ENCODE peak calls at places on chromosome 9, in five cellular contexts. L is neural progenitor cell, S is PC-3, P is SK-N-SH, A is hepatocyte. I is an unnamed sample. For H3K4me1, the result is how much of the 10 kb centered on the place peaks cover.

GRCh38 chr9:14437336-14438231 is 123.6 kb upstream of the NFIB start:
- DNase-seq in L (no peak), S (no peak), P (peak), A (peak), I (no peak)

GRCh38 chr9:114122152-114122615 is 23.1 kb upstream of the KIF12 start:
- DNase-seq in L (no peak), S (no peak), P (no peak), A (no peak), I (no peak)

GRCh38 chr9:115142502-115143265 is 24.7 kb upstream of the TNC start:
- DNase-seq in L (no peak), S (no peak), P (no peak), A (no peak), I (no peak)

GRCh38 chr9:72271617-72272478 is 93.2 kb downstream of the ZFAND5 start:
- DNase-seq in L (peak), S (peak), P (peak), A (peak), I (peak)

GRCh38 chr9:83041771-83042170 is 21.2 kb downstream of the RASEF start:
- DNase-seq in L (no peak), S (peak), P (no peak), A (no peak), I (no peak)

GRCh38 chr9:93958121-93958874 is 3.1 kb upstream of the BARX1 start:
- DNase-seq in L (peak), S (no peak), P (peak), A (peak), I (no peak)

GRCh38 chr9:113562653-113563381 is 99.3 kb downstream of the RGS3 start:
- DNase-seq in L (no peak), S (no peak), P (no peak), A (no peak), I (no peak)

GRCh38 chr9:94011134-94011533 is 56.0 kb upstream of the BARX1 start:
- DNase-seq in L (no peak), S (peak), P (no peak), A (no peak), I (no peak)

GRCh38 chr9:122464633-122465567 is 12.8 kb downstream of the OR1J1 start:
- DNase-seq in L (peak), S (peak), P (peak), A (peak), I (peak)

GRCh38 chr9:92294297-92294676 is 790 bp upstream of the IARS1 start:
- DNase-seq in L (peak), S (no peak), P (peak), A (peak), I (peak)

GRCh38 chr9:12748016-12748415 is 26.8 kb upstream of the LURAP1L start:
- DNase-seq in L (no peak), S (peak), P (no peak), A (no peak), I (no peak)

GRCh38 chr9:16515879-16516289 is 354.6 kb downstream of the BNC2 start:
- DNase-seq in L (peak), S (no peak), P (no peak), A (peak), I (no peak)

GRCh38 chr9:70932097-70932496 is 189.3 kb downstream of the TRPM3 start:
- DNase-seq in L (no peak), S (no peak), P (no peak), A (no peak), I (no peak)

GRCh38 chr9:105359899-105360298 is 87.9 kb upstream of the FSD1L start:
- DNase-seq in L (no peak), S (no peak), P (no peak), A (no peak), I (no peak)

GRCh38 chr9:132670816-132671371 is 630 bp downstream of the GTF3C4 start:
- DNase-seq in L (peak), S (peak), P (peak), A (peak), I (peak)

GRCh38 chr9:69599232-69599971 is 72.8 kb downstream of the APBA1 start:
- DNase-seq in L (no peak), S (peak), P (no peak), A (no peak), I (no peak)

GRCh38 chr9:4009006-4009511 is 290.8 kb downstream of the GLIS3 start:
- DNase-seq in L (no peak), S (peak), P (no peak), A (no peak), I (no peak)

GRCh38 chr9:126788631-126789349 is 16.1 kb upstream of the ZBTB43 start:
- DNase-seq in L (no peak), S (peak), P (no peak), A (peak), I (no peak)

GRCh38 chr9:21711504-21711903 is 90.9 kb upstream of the MTAP start:
- DNase-seq in L (peak), S (no peak), P (no peak), A (no peak), I (no peak)

GRCh38 chr9:128735373-128735772 is 11.4 kb upstream of the ZDHHC12 start:
- DNase-seq in L (no peak), S (no peak), P (peak), A (no peak), I (no peak)

GRCh38 chr9:95516221-95516735 is 493 bp downstream of the PTCH1 start:
- DNase-seq in L (peak), S (no peak), P (peak), A (peak), I (no peak)

GRCh38 chr9:114721491-114722362 is 39.7 kb upstream of the TEX48 start:
- DNase-seq in L (peak), S (peak), P (no peak), A (peak), I (no peak)

GRCh38 chr9:76887951-76888350 is 18.0 kb downstream of the PRUNE2 start:
- DNase-seq in L (no peak), S (no peak), P (no peak), A (no peak), I (no peak)

GRCh38 chr9:123048748-123049147 is 15.3 kb downstream of the GPR21 start:
- DNase-seq in L (no peak), S (no peak), P (no peak), A (no peak), I (no peak)

GRCh38 chr9:114030364-114030763 is 47.7 kb downstream of the AMBP start:
- DNase-seq in L (no peak), S (no peak), P (no peak), A (no peak), I (no peak)

GRCh38 chr9:91156451-91157234 is 205.1 kb downstream of the AUH start:
- DNase-seq in L (no peak), S (no peak), P (no peak), A (no peak), I (no peak)

GRCh38 chr9:472676-473075 is 258.0 kb downstream of the DOCK8 start:
- DNase-seq in L (no peak), S (peak), P (no peak), A (no peak), I (no peak)
- TF ChIP-seq EZH2phosphoT487 in L (no peak), S (no peak), P (no peak), A (no peak), I (no peak)

GRCh38 chr9:107293555-107294085 is 10.5 kb downstream of the RAD23B start:
- DNase-seq in L (no peak), S (no peak), P (no peak), A (no peak), I (no peak)
- H3K4me1 ChIP-seq in L (under half), S (under half), P (under half), A (under half), I (under half)

GRCh38 chr9:133715295-133715865 is 22.8 kb downstream of the SARDH start:
- DNase-seq in L (no peak), S (no peak), P (peak), A (no peak), I (no peak)
- TF ChIP-seq EZH2phosphoT487 in L (no peak), S (no peak), P (no peak), A (no peak), I (no peak)

DNA sequence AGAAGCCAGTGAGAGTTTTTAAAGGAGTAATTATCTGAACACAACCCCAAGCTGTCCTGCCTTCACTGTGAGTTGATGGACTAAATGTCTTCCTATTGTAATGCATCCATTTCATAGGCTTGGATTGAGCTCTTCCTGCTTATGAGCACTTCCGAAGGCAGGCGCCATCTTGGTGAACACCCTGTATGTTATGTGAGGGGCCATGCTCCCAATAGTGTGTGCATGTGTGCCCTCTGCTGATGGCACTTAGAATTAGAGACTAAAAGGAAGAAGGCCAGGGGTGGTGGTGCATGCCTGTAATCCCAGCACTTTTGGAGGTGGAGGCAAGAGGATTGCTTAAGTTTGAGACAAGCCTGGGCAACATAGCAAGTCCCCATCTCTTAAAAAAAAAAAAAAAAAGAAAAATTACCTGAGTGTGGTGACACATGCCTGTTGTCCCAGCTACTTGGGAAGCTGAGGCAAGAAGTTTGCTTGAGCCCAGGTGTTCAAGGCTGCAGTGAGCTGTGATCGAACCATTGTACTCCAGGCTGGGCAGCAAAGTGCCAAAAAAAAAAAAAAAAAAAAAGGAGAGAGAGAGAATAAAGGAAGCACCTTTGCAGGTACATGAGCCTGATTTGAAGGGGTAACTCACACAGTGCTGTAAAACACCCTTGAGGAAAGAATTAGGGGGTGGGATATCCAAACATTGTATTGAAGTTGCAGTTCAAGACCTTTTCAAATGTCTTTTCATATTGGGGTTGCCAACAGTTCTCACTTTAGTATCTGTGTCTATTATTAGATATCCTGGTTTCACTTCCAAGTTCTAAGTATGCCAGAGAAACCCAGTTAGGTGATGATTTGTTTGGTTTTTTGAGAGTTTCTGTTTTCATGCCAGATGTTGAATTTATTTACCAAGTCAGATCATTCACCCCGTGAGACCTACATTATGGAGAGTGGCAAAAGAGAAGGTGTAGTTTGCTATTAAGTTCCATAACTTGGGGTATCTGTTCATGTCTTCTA is 64.8 kb downstream of the C9orf152 start:
- DNase-seq in L (peak), S (peak), P (peak), A (no peak), I (peak)
- H3K4me1 ChIP-seq in L (under half), S (under half), P (under half), A (under half), I (half or more)

DNA sequence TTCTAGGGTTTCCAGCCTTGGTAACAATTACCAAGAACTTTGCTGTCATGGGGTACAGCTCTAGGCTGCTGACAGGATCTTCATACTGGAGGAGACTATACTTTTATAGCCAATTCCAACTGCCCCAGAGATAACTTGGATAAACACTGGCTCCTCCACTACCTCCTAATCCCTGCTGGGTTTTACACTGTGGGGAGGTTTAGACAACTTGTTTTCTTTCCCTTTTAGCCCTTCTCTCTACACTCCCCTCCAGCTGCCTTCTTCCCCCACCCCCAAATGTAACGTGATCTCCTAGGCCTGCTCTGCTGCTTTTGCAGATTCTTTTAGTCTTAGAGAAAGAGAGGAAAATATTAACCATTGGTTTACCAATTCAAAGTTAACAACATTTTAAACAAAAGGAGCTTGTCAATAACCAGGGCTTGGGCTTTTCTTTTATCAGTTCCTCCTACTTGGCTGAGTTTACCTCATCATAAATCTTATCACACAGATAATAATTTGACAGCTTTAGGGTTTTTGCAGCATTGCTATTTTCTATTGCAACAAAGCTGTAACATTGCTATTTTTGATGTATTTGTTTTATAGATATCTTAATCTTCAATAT is 9.9 kb upstream of the ABL1 start:
- DNase-seq in L (peak), S (peak), P (peak), A (peak), I (no peak)
- TF ChIP-seq EZH2phosphoT487 in L (no peak), S (no peak), P (no peak), A (no peak), I (no peak)

GRCh38 chr9:110129460-110129859 is 78.5 kb downstream of the C9orf152 start:
- DNase-seq in L (no peak), S (no peak), P (no peak), A (no peak), I (no peak)
- H3K4me1 ChIP-seq in L (half or more), S (under half), P (under half), A (half or more), I (half or more)

GRCh38 chr9:34963577-34963976 is 5.5 kb downstream of the PHF24 start:
- DNase-seq in L (no peak), S (no peak), P (no peak), A (no peak), I (no peak)
- TF ChIP-seq EZH2phosphoT487 in L (no peak), S (no peak), P (no peak), A (no peak), I (no peak)

DNA sequence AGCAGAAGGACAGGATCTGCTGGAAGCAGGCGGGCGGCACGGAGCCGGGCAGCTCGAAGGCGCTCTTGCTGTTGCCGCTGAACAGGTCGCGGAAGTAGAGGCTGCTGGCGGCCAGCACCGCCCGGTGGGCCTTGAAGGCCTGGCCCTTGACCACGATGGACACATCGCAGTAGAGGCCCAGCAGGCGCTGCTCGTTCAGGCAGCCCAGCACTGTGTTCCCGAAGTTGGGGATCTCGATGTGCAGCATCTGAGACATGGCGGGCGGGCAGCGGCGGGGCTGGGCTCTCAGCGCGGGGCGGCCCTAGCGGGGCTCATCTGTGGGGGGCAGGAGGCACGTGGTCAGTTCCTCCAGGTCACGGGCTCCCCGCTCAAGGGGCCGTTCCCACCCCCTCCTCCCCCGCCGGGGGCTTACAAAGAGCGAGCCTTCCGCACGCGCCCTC is 44.8 kb downstream of the NACC2 start:
- DNase-seq in L (peak), S (no peak), P (no peak), A (no peak), I (no peak)
- H3K4me1 ChIP-seq in L (under half), S (under half), P (under half), A (under half), I (under half)